ENCODE peak calls at places on chromosomes 6 and 20, in six cellular contexts. K, Q, C, H, Z and T are unnamed samples.

GRCh38 chr6:97465877-97466710 is 183.1 kb upstream of the MMS22L start:
- DNase-seq in H (no peak), K (no peak), C (no peak), Q (no peak), Z (peak), T (peak)

GRCh38 chr6:131761061-131761761 is 46.6 kb upstream of the ENPP1 start:
- DNase-seq in Z (no peak), K (no peak), Q (peak), C (no peak), H (peak), T (no peak)

GRCh38 chr6:12150812-12151432 is 138.8 kb downstream of the HIVEP1 start:
- DNase-seq in C (no peak), H (no peak), K (peak), Z (no peak), Q (no peak), T (peak)

GRCh38 chr6:60643870-60644269 is 1642.2 kb downstream of the KHDRBS2 start:
- DNase-seq in H (no peak), C (no peak), K (no peak), Z (no peak), Q (no peak), T (no peak)

GRCh38 chr20:41697861-41698559 is 79.8 kb upstream of the CHD6 start:
- DNase-seq in H (peak), C (peak), K (peak), Z (no peak), Q (peak), T (no peak)

GRCh38 chr20:62955519-62956386 is 3.2 kb downstream of the SLC17A9 start:
- DNase-seq in K (peak), Q (no peak), Z (no peak), H (no peak), C (no peak), T (no peak)

GRCh38 chr6:31597006-31597405 is 4.2 kb upstream of the NCR3 start:
- DNase-seq in H (no peak), K (no peak), Q (peak), Z (no peak), C (no peak), T (no peak)

GRCh38 chr6:11393713-11394627 is 143.6 kb upstream of the TMEM170B start:
- DNase-seq in C (no peak), H (peak), Q (peak), K (no peak), Z (no peak), T (no peak)

GRCh38 chr6:27293436-27294152 is 18.5 kb downstream of the POM121L2 start:
- DNase-seq in Q (peak), Z (no peak), K (peak), H (peak), C (no peak), T (no peak)

GRCh38 chr6:104326173-104327001 is 533.3 kb downstream of the HACE1 start:
- DNase-seq in Z (no peak), H (peak), K (no peak), Q (peak), C (peak), T (no peak)

GRCh38 chr20:61744691-61745396 is 320.8 kb downstream of the TAF4 start:
- DNase-seq in C (no peak), Z (no peak), Q (peak), K (peak), H (peak), T (no peak)

GRCh38 chr6:144778773-144779531 is 493.8 kb downstream of the UTRN start:
- DNase-seq in Q (no peak), H (peak), C (no peak), Z (no peak), K (no peak), T (no peak)

GRCh38 chr6:34652263-34652662 is 44.3 kb downstream of the ILRUN start:
- DNase-seq in Z (no peak), K (no peak), H (no peak), C (no peak), Q (no peak), T (no peak)

GRCh38 chr6:34648808-34649207 is 47.8 kb downstream of the ILRUN start:
- DNase-seq in Z (no peak), Q (no peak), K (no peak), H (no peak), C (no peak), T (no peak)

GRCh38 chr6:34646714-34647113 is 49.9 kb downstream of the ILRUN start:
- DNase-seq in H (no peak), C (no peak), Z (no peak), Q (no peak), K (no peak), T (no peak)

GRCh38 chr6:34654061-34654460 is 42.5 kb downstream of the ILRUN start:
- DNase-seq in H (no peak), C (no peak), Z (no peak), Q (no peak), K (no peak), T (no peak)

DNA sequence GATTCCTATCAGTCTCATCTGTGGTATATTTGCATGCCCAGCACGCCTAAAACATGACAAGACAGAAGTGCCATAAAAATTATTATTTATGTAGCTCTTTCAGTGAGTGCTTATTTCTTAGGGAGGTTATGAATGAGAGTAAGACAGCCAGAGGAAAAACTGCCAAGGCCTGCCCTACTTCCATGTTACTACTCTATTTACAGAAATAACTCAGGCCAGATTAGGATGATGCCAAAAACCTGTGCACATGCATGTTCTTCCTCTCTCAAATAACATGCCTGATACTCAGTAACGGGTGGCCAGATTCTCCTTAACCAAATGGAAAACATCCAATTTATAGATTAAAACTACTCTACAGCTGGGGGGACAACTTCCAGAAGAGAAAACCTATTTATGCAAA is 45.7 kb downstream of the ILRUN start:
- DNase-seq in Q (no peak), Z (no peak), C (no peak), H (no peak), K (no peak), T (no peak)
- H3K4me3 ChIP-seq in Q (no peak), Z (no peak), C (no peak), H (no peak), K (no peak), T (no peak)

DNA sequence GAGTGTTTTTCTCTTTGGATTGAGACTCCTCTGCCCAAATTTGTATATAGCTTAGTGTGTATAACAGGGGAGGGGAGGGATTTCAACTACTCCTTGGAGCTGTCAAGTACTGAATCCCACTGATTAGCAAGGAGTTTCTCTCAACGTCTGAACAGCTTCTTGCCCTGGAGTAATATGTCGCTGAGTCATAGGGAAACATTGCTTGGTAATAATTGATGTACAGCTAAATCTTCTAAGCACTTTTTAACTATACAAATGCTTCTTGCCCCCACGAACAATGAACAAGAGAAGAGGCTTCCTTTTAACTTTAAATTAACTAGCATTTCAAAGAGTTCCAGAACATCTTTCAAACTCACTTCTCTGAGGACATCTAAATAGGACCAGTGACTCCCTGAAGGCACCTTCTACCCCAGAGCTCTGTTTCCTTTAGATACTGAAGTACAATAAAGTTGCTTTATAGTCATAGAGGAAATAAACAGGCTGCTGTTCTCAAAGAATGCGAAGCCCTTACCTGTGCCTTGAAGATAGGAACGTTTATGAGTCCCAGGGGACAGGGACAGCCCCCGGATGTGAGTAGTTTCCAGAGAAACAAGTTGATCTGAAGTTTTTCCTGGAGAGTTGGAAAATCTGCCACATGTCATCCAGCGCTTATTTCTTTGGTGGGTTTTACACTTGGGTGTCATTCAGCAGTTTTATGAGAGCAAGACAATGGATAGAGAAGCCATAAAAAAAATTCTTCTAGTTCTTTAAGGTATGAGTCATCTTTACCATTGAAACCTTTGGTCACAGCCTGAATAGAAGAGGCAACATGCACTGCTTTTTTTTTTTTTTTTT is 462.5 kb upstream of the BTBD3 start:
- DNase-seq in H (peak), C (no peak), Z (no peak), Q (peak), K (peak), T (no peak)
- H3K4me3 ChIP-seq in H (peak), C (no peak), Z (no peak), Q (no peak), K (no peak), T (no peak)

DNA sequence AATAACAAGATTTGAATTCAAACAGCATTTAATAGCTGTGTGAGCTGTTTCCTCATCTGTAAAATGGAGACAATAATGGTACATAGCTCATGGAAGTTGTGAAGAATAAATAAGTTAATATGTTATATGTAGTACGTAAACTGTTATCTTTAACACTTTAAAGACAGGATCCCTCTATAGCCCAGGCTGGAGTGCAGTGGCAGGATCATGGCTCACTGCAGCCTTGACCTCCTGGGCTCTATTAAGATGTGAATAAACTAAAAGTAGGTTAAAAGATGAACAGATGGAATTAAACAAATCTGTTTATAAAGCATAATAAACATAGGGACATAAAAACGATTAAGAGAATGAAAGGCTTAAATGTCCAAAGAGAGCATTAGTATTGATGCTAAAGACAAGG is 3.0 kb downstream of the AMD1 start:
- DNase-seq in K (no peak), H (no peak), Q (no peak), C (no peak), Z (no peak), T (no peak)
- H3K4me3 ChIP-seq in K (peak), H (peak), Q (peak), C (peak), Z (peak), T (peak)

GRCh38 chr6:170271771-170272314 is 19.0 kb downstream of the DLL1 start:
- DNase-seq in H (no peak), Z (no peak), K (no peak), C (peak), Q (no peak), T (no peak)
- H3K4me3 ChIP-seq in H (no peak), Z (no peak), K (no peak), C (no peak), Q (no peak), T (no peak)

GRCh38 chr6:55175078-55175777 is 913 bp downstream of the HCRTR2 start:
- DNase-seq in C (no peak), K (no peak), Q (no peak), Z (no peak), H (no peak), T (no peak)

GRCh38 chr6:55180258-55180657 is 5.9 kb downstream of the HCRTR2 start:
- DNase-seq in Q (no peak), C (no peak), K (no peak), Z (no peak), H (no peak), T (no peak)

GRCh38 chr6:55175778-55176084 is 1.4 kb downstream of the HCRTR2 start:
- DNase-seq in K (no peak), Q (no peak), C (no peak), H (no peak), Z (no peak), T (no peak)

GRCh38 chr6:55176958-55177357 is 2.6 kb downstream of the HCRTR2 start:
- DNase-seq in C (no peak), Q (peak), H (peak), Z (no peak), K (peak), T (no peak)

GRCh38 chr6:55174211-55175013 is at the start of gene HCRTR2:
- DNase-seq in Z (no peak), H (no peak), Q (no peak), K (peak), C (no peak), T (peak)
- H3K4me3 ChIP-seq in Z (no peak), H (no peak), Q (no peak), K (peak), C (no peak), T (peak)

GRCh38 chr6:117521785-117522502 is 39.5 kb downstream of the DCBLD1 start:
- DNase-seq in Q (no peak), C (no peak), K (no peak), H (no peak), Z (no peak), T (no peak)
- H3K4me3 ChIP-seq in Q (no peak), C (no peak), K (no peak), H (no peak), Z (no peak), T (no peak)

GRCh38 chr20:20318318-20319161 is 49.4 kb upstream of the INSM1 start:
- DNase-seq in C (peak), K (no peak), Z (no peak), Q (no peak), H (no peak), T (no peak)
- H3K4me3 ChIP-seq in C (no peak), K (no peak), Z (no peak), Q (no peak), H (no peak), T (no peak)